ENCODE peak calls at places on chromosomes 5 and 9, in nine cellular contexts. D is HuH-7, R is GM20000, X is H54, J is epithelial cell of esophagus, U is mucosa of descending colon, B is T-helper 9 cell, L is mesenchymal stem cell, Q is NCI-H526. I is an unnamed sample.

GRCh38 chr9:33081128-33081851 is 4.8 kb upstream of the SMU1 start:
- DNase-seq in J (peak), B (peak), R (peak), U (no peak), Q (peak), X (peak), L (peak), D (peak), I (peak)

GRCh38 chr5:72465068-72465467 is 42.1 kb downstream of the ZNF366 start:
- DNase-seq in B (no peak), Q (no peak), U (no peak), X (no peak), L (no peak), D (no peak), J (no peak), R (peak), I (no peak)

GRCh38 chr5:174323878-174324281 is 278.4 kb downstream of the NSG2 start:
- DNase-seq in X (peak), J (peak), R (peak), B (no peak), D (no peak), L (peak), Q (peak), U (no peak), I (no peak)

GRCh38 chr9:68574150-68574549 is 33.5 kb upstream of the TMEM252 start:
- DNase-seq in J (no peak), U (no peak), Q (peak), X (no peak), B (no peak), R (no peak), D (no peak), L (no peak), I (no peak)

GRCh38 chr9:130106860-130107848 is 53.4 kb downstream of the GPR107 start:
- DNase-seq in J (peak), U (peak), D (peak), L (peak), B (peak), R (peak), X (peak), Q (peak), I (peak)

GRCh38 chr9:133575673-133576590 is 33.3 kb downstream of the FAM163B start:
- DNase-seq in Q (no peak), R (no peak), L (no peak), J (no peak), X (no peak), U (no peak), B (no peak), D (no peak), I (no peak)

GRCh38 chr5:61229416-61229815 is 67.1 kb upstream of the SMIM15 start:
- DNase-seq in B (no peak), Q (no peak), R (no peak), U (no peak), L (no peak), X (peak), D (no peak), J (no peak), I (no peak)

GRCh38 chr9:132887181-132888120 is 8.8 kb downstream of the SPACA9 start:
- DNase-seq in B (no peak), X (no peak), L (no peak), U (no peak), J (no peak), Q (no peak), R (no peak), D (no peak), I (no peak)

GRCh38 chr5:67214036-67214435 is 17.4 kb upstream of the CD180 start:
- DNase-seq in D (no peak), Q (no peak), B (no peak), L (no peak), X (no peak), J (peak), U (no peak), R (no peak), I (no peak)

GRCh38 chr9:18466101-18466500 is 7.9 kb upstream of the ADAMTSL1 start:
- DNase-seq in R (no peak), X (no peak), Q (no peak), B (no peak), J (no peak), D (no peak), U (no peak), L (no peak), I (no peak)

GRCh38 chr5:84602371-84602771 is 217.7 kb upstream of the EDIL3 start:
- DNase-seq in U (no peak), X (no peak), B (no peak), Q (no peak), D (no peak), J (peak), R (no peak), L (no peak), I (no peak)

I was measured in T follicular helper cell.